ENCODE peak calls at places on chromosomes 5 and 9, in seven cellular contexts. K is iPS-NIHi11; A is osteocyte; I is COR-L47; D is stimulated activated CD4-positive, alpha-beta T cell treated with anti-CD3 and anti-CD28 coated beads, Interleukin-4, amount 100 ng/mL, for 4 hours; Q is effector CD8-positive, alpha-beta T cell; C is neural crest cell. M is an unnamed sample.

GRCh38 chr9:75001719-75002421 is 26.2 kb downstream of the CARNMT1 start:
- DNase-seq in K (peak; percentile 51), A (no peak), I (peak; percentile 47), D (no peak), Q (no peak), C (no peak), M (no peak)

GRCh38 chr9:100652850-100653249 is 75.0 kb downstream of the CAVIN4 start:
- DNase-seq in K (no peak), A (no peak), I (peak; percentile 30), D (no peak), Q (no peak), C (no peak), M (no peak)

GRCh38 chr5:177609076-177610059 is 9.4 kb downstream of the B4GALT7 start:
- DNase-seq in K (no peak), A (peak; percentile 82), I (no peak), D (no peak), Q (no peak), C (no peak), M (peak; percentile 65)

GRCh38 chr5:17912794-17913193 is 278.5 kb downstream of the TAF11L14 start:
- DNase-seq in K (no peak), A (no peak), I (no peak), D (no peak), Q (no peak), C (no peak), M (no peak)

GRCh38 chr5:78907255-78907886 is 77.7 kb downstream of the ARSB start:
- DNase-seq in K (no peak), A (no peak), I (no peak), D (no peak), Q (no peak), C (no peak), M (no peak)

GRCh38 chr5:66306844-66307315 is 162.8 kb downstream of the SREK1 start:
- DNase-seq in K (no peak), A (no peak), I (no peak), D (no peak), Q (no peak), C (no peak), M (no peak)

GRCh38 chr9:135906291-135907005 is 898 bp downstream of the CAMSAP1 start:
- DNase-seq in K (no peak), A (no peak), I (peak; percentile 16), D (no peak), Q (no peak), C (no peak), M (no peak)

GRCh38 chr9:28212979-28213378 is 639.7 kb upstream of the C9orf72 start:
- DNase-seq in K (no peak), A (no peak), I (no peak), D (no peak), Q (no peak), C (no peak), M (no peak)

GRCh38 chr5:149380466-149381121 is 1.5 kb upstream of the IL17B start:
- DNase-seq in K (no peak), A (no peak), I (no peak), D (no peak), Q (no peak), C (no peak), M (peak; percentile 95)

GRCh38 chr9:106877345-106877744 is 14.4 kb downstream of the ZNF462 start:
- DNase-seq in K (no peak), A (no peak), I (no peak), D (no peak), Q (no peak), C (no peak), M (no peak)

GRCh38 chr9:117276444-117276843 is 138.4 kb downstream of the ASTN2 start:
- DNase-seq in K (no peak), A (no peak), I (no peak), D (no peak), Q (no peak), C (no peak), M (no peak)

M was measured in coronary artery.